ENCODE peak calls at places on chromosomes 4 and X, in six cellular contexts. P is pancreas, I is adrenal gland, J is aorta, G is IMR-90, M is cardiac muscle cell. H is an unnamed sample.
A peak's percentile ranks its signal among the peaks of the same experiment; 100 is the strongest.

GRCh38 chr4:105147226-105148151 is 813 bp downstream of the TET2 start:
- DNase-seq in P (peak; percentile 62), M (peak; percentile 66), J (peak; percentile 68), G (peak; percentile 44), I (peak; percentile 48), H (peak; percentile 43)

GRCh38 chr4:185535818-185536729 is 767 bp upstream of the PDLIM3 start:
- DNase-seq in P (no peak), G (no peak), I (no peak), J (peak; percentile 73), M (no peak), H (peak; percentile 60)

GRCh38 chr4:101761405-101761804 is 29.1 kb upstream of the BANK1 start:
- DNase-seq in G (no peak), I (no peak), M (no peak), P (no peak), J (no peak), H (no peak)

GRCh38 chr4:141912831-141913230 is 276.4 kb downstream of the IL15 start:
- DNase-seq in P (no peak), J (no peak), M (peak; percentile 83), G (peak; percentile 14), I (peak; percentile 15), H (peak; percentile 24)

GRCh38 chr4:130479020-130479419 is 1383.1 kb downstream of the C4orf33 start:
- DNase-seq in M (no peak), G (peak; percentile 29), P (no peak), I (no peak), J (no peak), H (no peak)

GRCh38 chr4:56469489-56470210 is 2.2 kb downstream of the SRP72 start:
- DNase-seq in G (no peak), I (no peak), M (no peak), P (no peak), J (no peak), H (no peak)

GRCh38 chr4:153002110-153002509 is 66.0 kb downstream of the FHDC1 start:
- DNase-seq in I (no peak), G (no peak), M (no peak), P (no peak), J (peak; percentile 12), H (no peak)

GRCh38 chr4:165626316-165626715 is 246.7 kb upstream of the TLL1 start:
- DNase-seq in I (no peak), G (no peak), M (no peak), J (no peak), P (no peak), H (no peak)

GRCh38 chr4:24657768-24658617 is 73.6 kb upstream of the DHX15 start:
- DNase-seq in M (no peak), P (no peak), J (no peak), I (no peak), G (peak; percentile 52), H (peak; percentile 88)

GRCh38 chr4:11408569-11408968 is 20.1 kb downstream of the HS3ST1 start:
- DNase-seq in M (no peak), I (no peak), G (no peak), J (no peak), P (no peak), H (no peak)

GRCh38 chr4:60579335-60579734 is 620.8 kb upstream of the ADGRL3 start:
- DNase-seq in M (no peak), G (peak; percentile 40), P (no peak), J (no peak), I (no peak), H (no peak)

GRCh38 chr4:84965558-84966381 is 720 bp downstream of the WDFY3 start:
- DNase-seq in M (peak; percentile 74), G (peak; percentile 17), I (peak; percentile 73), J (peak; percentile 83), P (peak; percentile 81), H (peak; percentile 84)

GRCh38 chr4:69057620-69058409 is 38.5 kb upstream of the UGT2B7 start:
- DNase-seq in P (no peak), J (no peak), G (peak; percentile 25), I (no peak), M (peak; percentile 5), H (no peak)

GRCh38 chr4:87392183-87392582 is 1.2 kb upstream of the HSD17B11 start:
- DNase-seq in M (no peak), J (no peak), G (no peak), I (no peak), P (no peak), H (no peak)

GRCh38 chr4:168693750-168694470 is 197.1 kb downstream of the PALLD start:
- DNase-seq in G (peak; percentile 43), I (no peak), M (no peak), P (no peak), J (no peak), H (no peak)

GRCh38 chrX:34341258-34341657 is 209.1 kb upstream of the FAM47A start:
- DNase-seq in G (no peak), P (no peak), J (no peak), M (peak; percentile 36), I (no peak), H (peak; percentile 7)

GRCh38 chr4:148288448-148288847 is 153.8 kb downstream of the NR3C2 start:
- DNase-seq in P (no peak), J (no peak), G (no peak), I (no peak), M (peak; percentile 41), H (peak; percentile 24)

GRCh38 chrX:41561045-41561444 is 113.9 kb downstream of the NYX start:
- DNase-seq in P (no peak), I (peak; percentile 45), J (no peak), G (peak; percentile 95), M (no peak), H (peak; percentile 66)

GRCh38 chr4:56870927-56871326 is 36.8 kb upstream of the REST start:
- DNase-seq in G (peak; percentile 35), M (no peak), I (no peak), P (no peak), J (no peak), H (no peak)

DNA sequence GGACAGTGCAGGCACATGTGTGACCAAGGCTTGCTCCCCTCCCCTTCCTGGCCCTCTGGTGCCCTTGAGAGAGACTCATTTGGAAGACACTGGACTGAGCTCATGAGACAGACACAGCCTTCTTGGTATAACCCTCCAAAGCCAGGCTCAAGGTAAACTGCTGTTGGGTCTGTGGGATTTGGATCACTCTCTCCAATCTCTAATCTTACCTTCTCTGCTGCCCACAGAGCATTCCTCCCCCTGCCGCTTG is 105.0 kb upstream of the MAMLD1 start:
- DNase-seq in J (no peak), P (no peak), G (no peak), I (no peak), M (no peak), H (no peak)
- H3K36me3 ChIP-seq in J (no peaks in the 10 kb centered on the region), P (no peaks in the 10 kb centered on the region), G (no peaks in the 10 kb centered on the region), I (no peaks in the 10 kb centered on the region), M (no peaks in the 10 kb centered on the region), H (no peaks in the 10 kb centered on the region)

GRCh38 chr4:128162434-128162833 is 101.3 kb downstream of the LARP1B start:
- DNase-seq in M (no peak), P (no peak), G (peak; percentile 40), I (no peak), J (no peak), H (no peak)
- H3K4me1 ChIP-seq in M (peaks cover 4% of the 10 kb centered on the region), P (peaks cover 8% of the 10 kb centered on the region), G (peaks cover 13% of the 10 kb centered on the region), I (peaks cover 4% of the 10 kb centered on the region), J (peaks cover 2% of the 10 kb centered on the region), H (no peaks in the 10 kb centered on the region)

DNA sequence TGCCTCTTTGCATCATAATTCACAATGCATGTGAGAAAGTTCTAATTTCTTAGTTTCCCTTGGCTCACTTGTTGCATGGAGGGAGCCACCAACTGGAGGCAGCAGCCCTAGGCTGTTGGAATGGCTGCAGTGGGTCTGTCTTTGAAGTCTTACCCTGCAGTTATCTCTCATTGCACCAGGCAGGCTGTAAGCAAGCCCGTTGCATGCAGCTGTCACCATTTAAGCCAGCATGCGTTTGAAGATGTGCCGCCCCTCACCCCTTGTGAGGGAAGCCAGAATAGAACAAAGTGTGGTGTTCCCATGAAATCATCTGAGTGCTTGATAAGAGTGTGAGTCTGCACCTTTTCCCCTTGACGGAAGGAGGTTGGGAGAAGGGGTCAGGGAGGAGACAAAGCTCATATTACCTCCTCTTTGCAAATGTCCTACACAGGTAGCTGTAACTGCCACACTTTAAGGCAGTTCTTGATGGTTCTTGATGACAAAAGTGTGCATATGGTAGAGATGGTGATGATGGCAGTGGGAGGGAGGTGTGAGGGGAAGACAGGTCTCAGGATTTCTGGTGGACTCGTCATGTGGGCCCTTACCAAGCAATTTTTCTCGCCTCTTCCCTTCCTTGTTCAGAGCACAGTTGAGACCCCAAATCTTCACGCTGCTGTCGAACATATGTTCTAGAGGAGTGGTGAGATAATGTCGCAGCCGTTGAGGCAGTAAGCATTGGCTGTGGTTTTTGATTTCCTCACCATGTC is 191.4 kb upstream of the LEF1 start:
- DNase-seq in P (no peak), G (no peak), I (no peak), M (peak; percentile 85), J (no peak), H (peak; percentile 86)
- H3K27ac ChIP-seq in P (no peak overlapping the region), G (no peak overlapping the region), I (no peak overlapping the region), M (peak overlapping the region; percentile 83), J (no peak overlapping the region), H (peak overlapping the region; percentile 90)

GRCh38 chrX:71292669-71293379 is 8.7 kb upstream of the ITGB1BP2 start:
- DNase-seq in G (peak; percentile 72), M (no peak), I (no peak), P (no peak), J (no peak), H (no peak)

GRCh38 chrX:71285929-71286328 is 2.5 kb downstream of the NONO start:
- DNase-seq in J (no peak), G (no peak), I (no peak), P (no peak), M (no peak), H (no peak)

GRCh38 chrX:71296806-71297205 is 4.7 kb upstream of the ITGB1BP2 start:
- DNase-seq in M (no peak), G (no peak), P (no peak), I (no peak), J (peak; percentile 20), H (no peak)

GRCh38 chrX:71291381-71291780 is 7.9 kb downstream of the NONO start:
- DNase-seq in I (no peak), J (no peak), P (no peak), G (peak; percentile 35), M (no peak), H (no peak)
- H3K36me3 ChIP-seq in I (no peaks in the 10 kb centered on the region), J (no peaks in the 10 kb centered on the region), P (no peaks in the 10 kb centered on the region), G (peaks cover 43% of the 10 kb centered on the region), M (peaks cover 33% of the 10 kb centered on the region), H (peaks cover 95% of the 10 kb centered on the region)

GRCh38 chr4:79540143-79540542 is 132.1 kb upstream of the GK2 start:
- DNase-seq in M (no peak), G (no peak), P (no peak), I (no peak), J (no peak), H (no peak)
- H3K4me1 ChIP-seq in M (no peaks in the 10 kb centered on the region), G (no peaks in the 10 kb centered on the region), P (no peaks in the 10 kb centered on the region), I (no peaks in the 10 kb centered on the region), J (no peaks in the 10 kb centered on the region), H (no peaks in the 10 kb centered on the region)

DNA sequence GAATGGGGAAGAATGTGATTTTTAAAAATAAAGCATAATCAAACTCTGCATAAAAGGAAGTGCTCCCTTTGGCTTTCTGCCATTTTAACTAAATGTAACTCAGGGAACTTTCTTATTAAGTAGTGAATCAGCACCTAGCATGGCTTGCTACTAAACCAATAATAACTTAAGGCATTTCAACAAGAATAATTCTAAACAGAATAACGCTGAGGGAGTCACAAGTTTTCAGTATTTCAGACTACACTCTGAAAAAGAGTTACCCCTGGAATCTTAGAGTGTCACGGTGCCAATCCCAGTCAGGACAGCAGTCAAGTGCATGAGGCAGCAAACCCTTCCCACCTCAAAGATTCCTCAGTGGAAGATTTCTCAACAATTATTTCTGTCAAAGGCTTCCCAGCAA is 97.2 kb upstream of the MYOZ2 start:
- DNase-seq in P (no peak), J (no peak), G (peak; percentile 40), M (no peak), I (no peak), H (no peak)
- H3K27ac ChIP-seq in P (no peak overlapping the region), J (peak overlapping the region; percentile 74), G (peak overlapping the region; percentile 15), M (no peak overlapping the region), I (no peak overlapping the region), H (no peak overlapping the region)